ENCODE peak calls at places on chromosomes 3 and 15, in seven cellular contexts. One of them, this sample, is unnamed.

GRCh38 chr15:31051646-31052045 is 49.9 kb downstream of the TRPM1 start:
- DNase-seq in stimulated activated CD4-positive, alpha-beta T cell treated with anti-CD3 and anti-CD28 coated beads, Interleukin-1b, Interleukin-23, amount 100 ng/mL, for 24 hours: no peak
- DNase-seq in anterior cingulate cortex: no peak
- DNase-seq in astrocyte of the spinal cord: no peak
- DNase-seq in NB4: peak; percentile 89
- DNase-seq in mesendoderm: no peak
- DNase-seq in activated T-helper 1 cell treated with Interleukin-2 at 50 U/mL for 16 hours: no peak
- DNase-seq in this sample: no peak

GRCh38 chr15:39118510-39118909 is 462.4 kb upstream of the THBS1 start:
- DNase-seq in stimulated activated CD4-positive, alpha-beta T cell treated with anti-CD3 and anti-CD28 coated beads, Interleukin-1b, Interleukin-23, amount 100 ng/mL, for 24 hours: no peak
- DNase-seq in anterior cingulate cortex: no peak
- DNase-seq in activated T-helper 1 cell treated with Interleukin-2 at 50 U/mL for 16 hours: no peak
- DNase-seq in astrocyte of the spinal cord: peak; percentile 86
- DNase-seq in NB4: no peak
- DNase-seq in mesendoderm: no peak
- DNase-seq in this sample: no peak

GRCh38 chr15:88467935-88468528 is 524 bp downstream of the MRPS11 start:
- DNase-seq in activated T-helper 1 cell treated with Interleukin-2 at 50 U/mL for 16 hours: no peak
- DNase-seq in anterior cingulate cortex: no peak
- DNase-seq in stimulated activated CD4-positive, alpha-beta T cell treated with anti-CD3 and anti-CD28 coated beads, Interleukin-1b, Interleukin-23, amount 100 ng/mL, for 24 hours: no peak
- DNase-seq in mesendoderm: peak; percentile 56
- DNase-seq in astrocyte of the spinal cord: peak; percentile 16
- DNase-seq in NB4: peak; percentile 52
- DNase-seq in this sample: no peak

GRCh38 chr3:45362768-45363167 is 25.6 kb upstream of the LARS2 start:
- DNase-seq in anterior cingulate cortex: no peak
- DNase-seq in NB4: peak; percentile 74
- DNase-seq in mesendoderm: no peak
- DNase-seq in stimulated activated CD4-positive, alpha-beta T cell treated with anti-CD3 and anti-CD28 coated beads, Interleukin-1b, Interleukin-23, amount 100 ng/mL, for 24 hours: no peak
- DNase-seq in activated T-helper 1 cell treated with Interleukin-2 at 50 U/mL for 16 hours: no peak
- DNase-seq in astrocyte of the spinal cord: no peak
- DNase-seq in this sample: no peak

GRCh38 chr3:133943639-133944131 is 48.0 kb upstream of the RAB6B start:
- DNase-seq in NB4: peak; percentile 92
- DNase-seq in mesendoderm: no peak
- DNase-seq in activated T-helper 1 cell treated with Interleukin-2 at 50 U/mL for 16 hours: no peak
- DNase-seq in anterior cingulate cortex: no peak
- DNase-seq in astrocyte of the spinal cord: peak; percentile 96
- DNase-seq in stimulated activated CD4-positive, alpha-beta T cell treated with anti-CD3 and anti-CD28 coated beads, Interleukin-1b, Interleukin-23, amount 100 ng/mL, for 24 hours: no peak
- DNase-seq in this sample: no peak

GRCh38 chr3:15512173-15512572 is 9.3 kb downstream of the COLQ start:
- DNase-seq in astrocyte of the spinal cord: peak; percentile 22
- DNase-seq in mesendoderm: no peak
- DNase-seq in stimulated activated CD4-positive, alpha-beta T cell treated with anti-CD3 and anti-CD28 coated beads, Interleukin-1b, Interleukin-23, amount 100 ng/mL, for 24 hours: no peak
- DNase-seq in NB4: no peak
- DNase-seq in activated T-helper 1 cell treated with Interleukin-2 at 50 U/mL for 16 hours: no peak
- DNase-seq in anterior cingulate cortex: peak; percentile 9
- DNase-seq in this sample: no peak

GRCh38 chr3:38102073-38102844 is 34.7 kb downstream of the ACAA1 start:
- DNase-seq in stimulated activated CD4-positive, alpha-beta T cell treated with anti-CD3 and anti-CD28 coated beads, Interleukin-1b, Interleukin-23, amount 100 ng/mL, for 24 hours: no peak
- DNase-seq in activated T-helper 1 cell treated with Interleukin-2 at 50 U/mL for 16 hours: no peak
- DNase-seq in astrocyte of the spinal cord: no peak
- DNase-seq in anterior cingulate cortex: no peak
- DNase-seq in NB4: peak; percentile 50
- DNase-seq in mesendoderm: peak; percentile 68
- DNase-seq in this sample: no peak

GRCh38 chr3:57078366-57079220 is 18.1 kb downstream of the SPATA12 start:
- DNase-seq in anterior cingulate cortex: peak; percentile 30
- DNase-seq in NB4: peak; percentile 94
- DNase-seq in mesendoderm: peak; percentile 78
- DNase-seq in astrocyte of the spinal cord: peak; percentile 41
- DNase-seq in stimulated activated CD4-positive, alpha-beta T cell treated with anti-CD3 and anti-CD28 coated beads, Interleukin-1b, Interleukin-23, amount 100 ng/mL, for 24 hours: no peak
- DNase-seq in activated T-helper 1 cell treated with Interleukin-2 at 50 U/mL for 16 hours: no peak
- DNase-seq in this sample: peak; percentile 59

GRCh38 chr3:145812396-145812795 is 348.6 kb downstream of the PLOD2 start:
- DNase-seq in astrocyte of the spinal cord: no peak
- DNase-seq in activated T-helper 1 cell treated with Interleukin-2 at 50 U/mL for 16 hours: no peak
- DNase-seq in stimulated activated CD4-positive, alpha-beta T cell treated with anti-CD3 and anti-CD28 coated beads, Interleukin-1b, Interleukin-23, amount 100 ng/mL, for 24 hours: no peak
- DNase-seq in mesendoderm: peak; percentile 62
- DNase-seq in NB4: no peak
- DNase-seq in anterior cingulate cortex: no peak
- DNase-seq in this sample: no peak

GRCh38 chr15:60323322-60323721 is 74.5 kb downstream of the ANXA2 start:
- DNase-seq in stimulated activated CD4-positive, alpha-beta T cell treated with anti-CD3 and anti-CD28 coated beads, Interleukin-1b, Interleukin-23, amount 100 ng/mL, for 24 hours: no peak
- DNase-seq in activated T-helper 1 cell treated with Interleukin-2 at 50 U/mL for 16 hours: no peak
- DNase-seq in mesendoderm: no peak
- DNase-seq in NB4: no peak
- DNase-seq in astrocyte of the spinal cord: no peak
- DNase-seq in anterior cingulate cortex: no peak
- DNase-seq in this sample: no peak

GRCh38 chr3:56829543-56829942 is 27.8 kb upstream of the ARHGEF3 start:
- DNase-seq in stimulated activated CD4-positive, alpha-beta T cell treated with anti-CD3 and anti-CD28 coated beads, Interleukin-1b, Interleukin-23, amount 100 ng/mL, for 24 hours: no peak
- DNase-seq in activated T-helper 1 cell treated with Interleukin-2 at 50 U/mL for 16 hours: no peak
- DNase-seq in anterior cingulate cortex: no peak
- DNase-seq in mesendoderm: no peak
- DNase-seq in astrocyte of the spinal cord: no peak
- DNase-seq in NB4: no peak
- DNase-seq in this sample: no peak

GRCh38 chr3:40192628-40193027 is 116.9 kb upstream of the EIF1B start:
- DNase-seq in activated T-helper 1 cell treated with Interleukin-2 at 50 U/mL for 16 hours: no peak
- DNase-seq in mesendoderm: peak; percentile 82
- DNase-seq in NB4: no peak
- DNase-seq in anterior cingulate cortex: no peak
- DNase-seq in astrocyte of the spinal cord: no peak
- DNase-seq in stimulated activated CD4-positive, alpha-beta T cell treated with anti-CD3 and anti-CD28 coated beads, Interleukin-1b, Interleukin-23, amount 100 ng/mL, for 24 hours: no peak
- DNase-seq in this sample: no peak

GRCh38 chr3:124121379-124122336 is 129.7 kb upstream of the ROPN1 start:
- DNase-seq in astrocyte of the spinal cord: no peak
- DNase-seq in NB4: no peak
- DNase-seq in mesendoderm: no peak
- DNase-seq in anterior cingulate cortex: no peak
- DNase-seq in activated T-helper 1 cell treated with Interleukin-2 at 50 U/mL for 16 hours: no peak
- DNase-seq in stimulated activated CD4-positive, alpha-beta T cell treated with anti-CD3 and anti-CD28 coated beads, Interleukin-1b, Interleukin-23, amount 100 ng/mL, for 24 hours: no peak
- DNase-seq in this sample: no peak

GRCh38 chr3:139302084-139302800 is 41.6 kb upstream of the MRPS22 start:
- DNase-seq in astrocyte of the spinal cord: peak; percentile 98
- DNase-seq in activated T-helper 1 cell treated with Interleukin-2 at 50 U/mL for 16 hours: no peak
- DNase-seq in NB4: peak; percentile 61
- DNase-seq in anterior cingulate cortex: no peak
- DNase-seq in stimulated activated CD4-positive, alpha-beta T cell treated with anti-CD3 and anti-CD28 coated beads, Interleukin-1b, Interleukin-23, amount 100 ng/mL, for 24 hours: no peak
- DNase-seq in mesendoderm: peak; percentile 63
- DNase-seq in this sample: peak; percentile 39

GRCh38 chr15:68368731-68369435 is 63.1 kb downstream of the ITGA11 start:
- DNase-seq in astrocyte of the spinal cord: no peak
- DNase-seq in mesendoderm: no peak
- DNase-seq in stimulated activated CD4-positive, alpha-beta T cell treated with anti-CD3 and anti-CD28 coated beads, Interleukin-1b, Interleukin-23, amount 100 ng/mL, for 24 hours: no peak
- DNase-seq in activated T-helper 1 cell treated with Interleukin-2 at 50 U/mL for 16 hours: no peak
- DNase-seq in NB4: no peak
- DNase-seq in anterior cingulate cortex: no peak
- DNase-seq in this sample: no peak

GRCh38 chr3:23648965-23649328 is 156.8 kb upstream of the UBE2E1 start:
- DNase-seq in mesendoderm: no peak
- DNase-seq in anterior cingulate cortex: no peak
- DNase-seq in astrocyte of the spinal cord: no peak
- DNase-seq in stimulated activated CD4-positive, alpha-beta T cell treated with anti-CD3 and anti-CD28 coated beads, Interleukin-1b, Interleukin-23, amount 100 ng/mL, for 24 hours: no peak
- DNase-seq in activated T-helper 1 cell treated with Interleukin-2 at 50 U/mL for 16 hours: no peak
- DNase-seq in NB4: no peak
- DNase-seq in this sample: no peak

GRCh38 chr3:16550305-16550675 is 36.8 kb upstream of the RFTN1 start:
- DNase-seq in activated T-helper 1 cell treated with Interleukin-2 at 50 U/mL for 16 hours: no peak
- DNase-seq in stimulated activated CD4-positive, alpha-beta T cell treated with anti-CD3 and anti-CD28 coated beads, Interleukin-1b, Interleukin-23, amount 100 ng/mL, for 24 hours: no peak
- DNase-seq in mesendoderm: peak; percentile 45
- DNase-seq in anterior cingulate cortex: no peak
- DNase-seq in astrocyte of the spinal cord: no peak
- DNase-seq in NB4: no peak
- DNase-seq in this sample: no peak

GRCh38 chr3:143157957-143158548 is 38.5 kb downstream of the CHST2 start:
- DNase-seq in stimulated activated CD4-positive, alpha-beta T cell treated with anti-CD3 and anti-CD28 coated beads, Interleukin-1b, Interleukin-23, amount 100 ng/mL, for 24 hours: no peak
- DNase-seq in astrocyte of the spinal cord: no peak
- DNase-seq in anterior cingulate cortex: no peak
- DNase-seq in activated T-helper 1 cell treated with Interleukin-2 at 50 U/mL for 16 hours: no peak
- DNase-seq in mesendoderm: no peak
- DNase-seq in NB4: no peak
- DNase-seq in this sample: no peak

GRCh38 chr3:148229107-148229506 is 468.6 kb upstream of the AGTR1 start:
- DNase-seq in astrocyte of the spinal cord: peak; percentile 38
- DNase-seq in anterior cingulate cortex: no peak
- DNase-seq in activated T-helper 1 cell treated with Interleukin-2 at 50 U/mL for 16 hours: no peak
- DNase-seq in mesendoderm: no peak
- DNase-seq in stimulated activated CD4-positive, alpha-beta T cell treated with anti-CD3 and anti-CD28 coated beads, Interleukin-1b, Interleukin-23, amount 100 ng/mL, for 24 hours: no peak
- DNase-seq in NB4: peak; percentile 1
- DNase-seq in this sample: no peak

GRCh38 chr3:5438011-5438355 is 250.5 kb downstream of the EDEM1 start:
- DNase-seq in astrocyte of the spinal cord: no peak
- DNase-seq in mesendoderm: no peak
- DNase-seq in stimulated activated CD4-positive, alpha-beta T cell treated with anti-CD3 and anti-CD28 coated beads, Interleukin-1b, Interleukin-23, amount 100 ng/mL, for 24 hours: no peak
- DNase-seq in anterior cingulate cortex: no peak
- DNase-seq in activated T-helper 1 cell treated with Interleukin-2 at 50 U/mL for 16 hours: no peak
- DNase-seq in NB4: no peak
- DNase-seq in this sample: no peak

GRCh38 chr15:41825572-41826535 is 2.0 kb upstream of the JMJD7 start:
- DNase-seq in NB4: no peak
- DNase-seq in astrocyte of the spinal cord: no peak
- DNase-seq in mesendoderm: peak; percentile 52
- DNase-seq in activated T-helper 1 cell treated with Interleukin-2 at 50 U/mL for 16 hours: no peak
- DNase-seq in stimulated activated CD4-positive, alpha-beta T cell treated with anti-CD3 and anti-CD28 coated beads, Interleukin-1b, Interleukin-23, amount 100 ng/mL, for 24 hours: no peak
- DNase-seq in anterior cingulate cortex: no peak
- DNase-seq in this sample: no peak

GRCh38 chr3:119235151-119235550 is 5.5 kb downstream of the B4GALT4 start:
- DNase-seq in activated T-helper 1 cell treated with Interleukin-2 at 50 U/mL for 16 hours: no peak
- DNase-seq in astrocyte of the spinal cord: peak; percentile 56
- DNase-seq in NB4: no peak
- DNase-seq in anterior cingulate cortex: no peak
- DNase-seq in stimulated activated CD4-positive, alpha-beta T cell treated with anti-CD3 and anti-CD28 coated beads, Interleukin-1b, Interleukin-23, amount 100 ng/mL, for 24 hours: no peak
- DNase-seq in mesendoderm: no peak
- DNase-seq in this sample: no peak

GRCh38 chr3:10522646-10523303 is 17.4 kb upstream of the ATP2B2 start:
- DNase-seq in mesendoderm: no peak
- DNase-seq in stimulated activated CD4-positive, alpha-beta T cell treated with anti-CD3 and anti-CD28 coated beads, Interleukin-1b, Interleukin-23, amount 100 ng/mL, for 24 hours: no peak
- DNase-seq in NB4: no peak
- DNase-seq in astrocyte of the spinal cord: no peak
- DNase-seq in activated T-helper 1 cell treated with Interleukin-2 at 50 U/mL for 16 hours: no peak
- DNase-seq in anterior cingulate cortex: no peak
- DNase-seq in this sample: peak; percentile 3

GRCh38 chr3:151236316-151236715 is 33.3 kb upstream of the GPR171 start:
- DNase-seq in mesendoderm: no peak
- DNase-seq in stimulated activated CD4-positive, alpha-beta T cell treated with anti-CD3 and anti-CD28 coated beads, Interleukin-1b, Interleukin-23, amount 100 ng/mL, for 24 hours: no peak
- DNase-seq in anterior cingulate cortex: no peak
- DNase-seq in NB4: no peak
- DNase-seq in astrocyte of the spinal cord: no peak
- DNase-seq in activated T-helper 1 cell treated with Interleukin-2 at 50 U/mL for 16 hours: no peak
- DNase-seq in this sample: peak; percentile 42

GRCh38 chr3:52436500-52437106 is 8.3 kb downstream of the SEMA3G start:
- DNase-seq in astrocyte of the spinal cord: no peak
- DNase-seq in stimulated activated CD4-positive, alpha-beta T cell treated with anti-CD3 and anti-CD28 coated beads, Interleukin-1b, Interleukin-23, amount 100 ng/mL, for 24 hours: no peak
- DNase-seq in NB4: peak; percentile 95
- DNase-seq in activated T-helper 1 cell treated with Interleukin-2 at 50 U/mL for 16 hours: no peak
- DNase-seq in anterior cingulate cortex: no peak
- DNase-seq in mesendoderm: no peak
- DNase-seq in this sample: no peak

GRCh38 chr15:26983822-26984221 is 12.8 kb downstream of the GABRG3 start:
- DNase-seq in astrocyte of the spinal cord: no peak
- DNase-seq in stimulated activated CD4-positive, alpha-beta T cell treated with anti-CD3 and anti-CD28 coated beads, Interleukin-1b, Interleukin-23, amount 100 ng/mL, for 24 hours: no peak
- DNase-seq in anterior cingulate cortex: no peak
- DNase-seq in NB4: peak; percentile 26
- DNase-seq in activated T-helper 1 cell treated with Interleukin-2 at 50 U/mL for 16 hours: no peak
- DNase-seq in mesendoderm: peak; percentile 25
- DNase-seq in this sample: no peak

GRCh38 chr3:139935071-139935865 is at the start of gene CLSTN2:
- DNase-seq in NB4: no peak
- DNase-seq in astrocyte of the spinal cord: peak; percentile 35
- DNase-seq in mesendoderm: peak; percentile 76
- DNase-seq in activated T-helper 1 cell treated with Interleukin-2 at 50 U/mL for 16 hours: no peak
- DNase-seq in stimulated activated CD4-positive, alpha-beta T cell treated with anti-CD3 and anti-CD28 coated beads, Interleukin-1b, Interleukin-23, amount 100 ng/mL, for 24 hours: no peak
- DNase-seq in anterior cingulate cortex: peak; percentile 63
- DNase-seq in this sample: peak; percentile 74

GRCh38 chr15:74873756-74874424 is 725 bp upstream of the SCAMP2 start:
- DNase-seq in activated T-helper 1 cell treated with Interleukin-2 at 50 U/mL for 16 hours: no peak
- DNase-seq in mesendoderm: peak; percentile 67
- DNase-seq in NB4: peak; percentile 83
- DNase-seq in anterior cingulate cortex: no peak
- DNase-seq in stimulated activated CD4-positive, alpha-beta T cell treated with anti-CD3 and anti-CD28 coated beads, Interleukin-1b, Interleukin-23, amount 100 ng/mL, for 24 hours: no peak
- DNase-seq in astrocyte of the spinal cord: no peak
- DNase-seq in this sample: peak; percentile 22

GRCh38 chr15:20352241-20353200 is 189.1 kb downstream of the GOLGA6L6 start:
- DNase-seq in activated T-helper 1 cell treated with Interleukin-2 at 50 U/mL for 16 hours: no peak
- DNase-seq in anterior cingulate cortex: no peak
- DNase-seq in astrocyte of the spinal cord: no peak
- DNase-seq in stimulated activated CD4-positive, alpha-beta T cell treated with anti-CD3 and anti-CD28 coated beads, Interleukin-1b, Interleukin-23, amount 100 ng/mL, for 24 hours: no peak
- DNase-seq in NB4: no peak
- DNase-seq in mesendoderm: no peak
- DNase-seq in this sample: no peak

GRCh38 chr3:37814547-37814946 is 47.1 kb upstream of the CTDSPL start:
- DNase-seq in mesendoderm: no peak
- DNase-seq in astrocyte of the spinal cord: peak; percentile 10
- DNase-seq in stimulated activated CD4-positive, alpha-beta T cell treated with anti-CD3 and anti-CD28 coated beads, Interleukin-1b, Interleukin-23, amount 100 ng/mL, for 24 hours: no peak
- DNase-seq in anterior cingulate cortex: no peak
- DNase-seq in NB4: peak; percentile 16
- DNase-seq in activated T-helper 1 cell treated with Interleukin-2 at 50 U/mL for 16 hours: no peak
- DNase-seq in this sample: no peak

GRCh38 chr15:31571676-31572075 is 245.0 kb downstream of the KLF13 start:
- DNase-seq in stimulated activated CD4-positive, alpha-beta T cell treated with anti-CD3 and anti-CD28 coated beads, Interleukin-1b, Interleukin-23, amount 100 ng/mL, for 24 hours: no peak
- DNase-seq in mesendoderm: peak; percentile 48
- DNase-seq in astrocyte of the spinal cord: no peak
- DNase-seq in NB4: peak; percentile 39
- DNase-seq in anterior cingulate cortex: no peak
- DNase-seq in activated T-helper 1 cell treated with Interleukin-2 at 50 U/mL for 16 hours: no peak
- DNase-seq in this sample: no peak

This sample was measured in uterus.